ENCODE peak calls at places on chromosomes 1 and 21, in four cellular contexts. E is IMR-90, Z is H9, A is H1. P is an unnamed sample. For H3K79me1, the result is how much of the 10 kb centered on the place peaks cover.

GRCh38 chr1:169466259-169467230 is 19.2 kb downstream of the SLC19A2 start:
- DNase-seq in E (peak), Z (no peak), A (no peak), P (peak)

GRCh38 chr1:221856188-221857093 is 114.6 kb upstream of the DUSP10 start:
- DNase-seq in E (peak), Z (no peak), A (no peak), P (no peak)

GRCh38 chr1:169610110-169610509 is 19.8 kb downstream of the SELP start:
- DNase-seq in E (no peak), Z (no peak), A (no peak), P (peak)

GRCh38 chr1:201192478-201192804 is 1.8 kb downstream of the IGFN1 start:
- DNase-seq in E (no peak), Z (no peak), A (no peak), P (no peak)

GRCh38 chr1:61997123-61997522 is 197.5 kb upstream of the L1TD1 start:
- DNase-seq in E (no peak), Z (no peak), A (no peak), P (no peak)

GRCh38 chr1:39332291-39332690 is 127.8 kb downstream of the MACF1 start:
- DNase-seq in E (peak), Z (no peak), A (no peak), P (no peak)

GRCh38 chr1:173202430-173203145 is 4.5 kb downstream of the TNFSF4 start:
- DNase-seq in E (peak), Z (peak), A (no peak), P (peak)

GRCh38 chr1:162697140-162697895 is 65.1 kb downstream of the DDR2 start:
- DNase-seq in E (no peak), Z (no peak), A (no peak), P (no peak)

GRCh38 chr1:237539055-237539454 is 351.7 kb downstream of the ZP4 start:
- DNase-seq in E (no peak), Z (no peak), A (no peak), P (no peak)

GRCh38 chr1:52660807-52661206 is 27.8 kb downstream of the SHISAL2A start:
- DNase-seq in E (no peak), Z (no peak), A (no peak), P (no peak)

GRCh38 chr1:6745073-6745472 is 40.2 kb upstream of the CAMTA1 start:
- DNase-seq in E (no peak), Z (no peak), A (no peak), P (no peak)

GRCh38 chr1:40808444-40808843 is 24.9 kb downstream of the KCNQ4 start:
- DNase-seq in E (no peak), Z (no peak), A (no peak), P (no peak)

GRCh38 chr1:55534565-55535091 is 319.5 kb upstream of the USP24 start:
- DNase-seq in E (no peak), Z (no peak), A (no peak), P (no peak)

GRCh38 chr1:3350441-3351261 is 103.8 kb upstream of the ARHGEF16 start:
- DNase-seq in E (no peak), Z (no peak), A (no peak), P (no peak)

GRCh38 chr1:166470057-166470456 is 303.3 kb upstream of the FAM78B start:
- DNase-seq in E (no peak), Z (no peak), A (no peak), P (no peak)

GRCh38 chr21:42118121-42118795 is 47.1 kb downstream of the UMODL1 start:
- DNase-seq in E (no peak), Z (no peak), A (no peak), P (no peak)

GRCh38 chr1:39268112-39268581 is 63.7 kb downstream of the MACF1 start:
- DNase-seq in E (peak), Z (peak), A (no peak), P (peak)

GRCh38 chr1:16236091-16236494 is 890 bp downstream of the CPLANE2 start:
- DNase-seq in E (peak), Z (no peak), A (no peak), P (peak)

GRCh38 chr1:111707906-111708305 is 31.3 kb downstream of the INKA2 start:
- DNase-seq in E (peak), Z (no peak), A (no peak), P (no peak)

GRCh38 chr1:225318706-225319575 is 108.9 kb downstream of the LBR start:
- DNase-seq in E (peak), Z (peak), A (no peak), P (peak)

GRCh38 chr1:239457491-239458488 is 71.4 kb downstream of the CHRM3 start:
- DNase-seq in E (no peak), Z (no peak), A (no peak), P (no peak)

GRCh38 chr1:248847956-248848561 is 10.0 kb downstream of the ZNF672 start:
- DNase-seq in E (no peak), Z (no peak), A (no peak), P (no peak)

GRCh38 chr1:248849152-248849551 is 9.7 kb downstream of the ZNF692 start:
- DNase-seq in E (no peak), Z (no peak), A (no peak), P (no peak)

GRCh38 chr1:248849637-248850036 is 9.2 kb downstream of the ZNF692 start:
- DNase-seq in E (no peak), Z (no peak), A (no peak), P (no peak)

GRCh38 chr1:248848596-248848995 is 10.3 kb downstream of the ZNF692 start:
- DNase-seq in E (no peak), Z (no peak), A (no peak), P (no peak)

DNA sequence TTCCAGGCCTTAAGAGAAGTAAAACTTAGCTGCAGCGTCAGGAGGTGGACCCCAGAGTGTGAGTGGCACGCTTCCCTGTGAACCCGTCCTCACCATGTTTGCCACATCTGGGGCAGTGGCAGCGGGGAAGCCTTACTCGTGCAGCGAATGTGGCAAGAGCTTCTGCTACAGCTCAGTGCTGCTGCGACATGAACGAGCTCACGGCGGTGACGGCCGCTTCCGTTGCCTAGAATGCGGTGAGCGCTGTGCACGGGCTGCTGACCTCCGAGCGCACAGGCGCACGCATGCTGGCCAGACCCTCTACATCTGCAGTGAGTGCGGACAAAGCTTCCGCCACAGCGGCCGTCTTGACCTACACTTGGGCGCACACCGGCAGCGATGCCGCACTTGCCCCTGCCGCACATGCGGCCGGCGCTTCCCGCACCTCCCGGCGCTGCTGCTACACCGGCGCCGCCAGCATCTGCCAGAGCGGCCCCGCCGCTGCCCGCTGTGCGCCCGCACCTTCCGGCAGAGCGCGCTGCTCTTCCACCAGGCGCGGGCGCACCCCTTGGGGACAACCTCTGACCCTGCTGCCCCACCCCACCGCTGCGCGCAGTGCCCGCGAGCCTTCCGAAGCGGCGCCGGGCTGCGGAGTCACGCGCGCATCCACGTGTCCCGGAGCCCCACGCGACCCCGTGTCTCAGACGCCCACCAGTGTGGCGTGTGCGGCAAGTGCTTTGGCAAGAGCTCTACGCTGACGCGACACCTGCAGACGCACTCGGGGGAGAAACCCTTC is 9.3 kb downstream of the ZNF672 start:
- DNase-seq in E (no peak), Z (no peak), A (no peak), P (no peak)
- H3K79me1 ChIP-seq in E (under half), Z (under half), A (under half), P (under half)

GRCh38 chr1:161549652-161550051 is at the start of gene FCGR3A:
- DNase-seq in E (no peak), Z (no peak), A (no peak), P (no peak)
- H3K56ac ChIP-seq in E (no peak), Z (no peak), A (no peak), P (no peak)

DNA sequence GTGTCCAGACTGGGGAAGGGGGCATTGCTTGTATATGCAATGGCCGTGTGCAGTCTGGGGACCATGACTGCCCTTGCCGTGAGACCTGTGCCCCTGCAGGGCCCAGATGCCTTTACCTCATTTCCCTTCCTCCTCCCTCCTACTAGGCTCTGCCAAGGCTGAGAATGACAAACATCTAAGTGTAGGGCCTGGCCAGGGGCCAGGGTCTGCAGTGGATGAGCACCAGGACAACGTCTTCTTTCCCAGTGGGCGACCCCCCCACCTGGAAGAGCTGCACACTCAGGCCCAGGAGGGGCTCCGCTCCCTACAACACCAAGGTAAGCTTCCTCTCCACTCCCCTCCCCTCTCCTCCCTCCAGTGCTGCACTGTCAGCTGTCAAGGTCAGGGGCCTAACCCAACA is 49.5 kb downstream of the YARS1 start:
- DNase-seq in E (peak), Z (no peak), A (no peak), P (no peak)
- H3K79me1 ChIP-seq in E (under half), Z (under half), A (under half), P (under half)

DNA sequence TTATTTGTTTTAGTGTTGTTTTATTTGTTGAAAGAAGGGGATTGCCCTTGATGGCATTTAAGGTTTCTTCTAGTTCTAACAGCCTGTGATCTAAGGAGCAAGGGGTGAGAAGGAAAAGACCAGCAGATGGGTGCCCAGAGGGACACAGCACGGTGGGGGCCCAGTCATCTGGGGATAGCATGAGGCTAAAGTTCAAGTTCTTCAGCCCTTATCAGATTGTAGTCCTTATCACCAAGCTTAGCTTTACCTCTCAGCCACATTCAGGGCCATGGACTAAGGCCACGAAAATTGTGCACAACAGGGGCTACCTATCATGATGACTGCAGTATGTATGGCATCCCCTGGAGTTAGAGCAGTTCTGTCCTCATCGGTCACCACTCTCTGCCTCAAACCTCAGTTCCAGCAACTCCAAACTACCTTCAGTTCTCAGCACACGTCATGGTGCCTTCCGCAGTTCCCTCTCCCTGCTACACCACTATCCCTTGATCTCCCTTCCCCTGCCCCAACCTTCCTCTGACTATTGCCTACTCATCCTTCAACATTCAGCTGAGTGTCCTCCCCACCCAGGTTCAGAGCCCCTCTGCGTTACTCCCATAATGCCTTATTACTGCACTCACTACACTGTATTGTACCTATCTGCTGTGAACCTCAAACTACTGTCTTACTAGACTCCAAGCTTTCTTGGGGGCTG is 36.5 kb downstream of the ATF3 start:
- DNase-seq in E (no peak), Z (no peak), A (peak), P (no peak)
- H3K56ac ChIP-seq in E (no peak), Z (no peak), A (no peak), P (no peak)

DNA sequence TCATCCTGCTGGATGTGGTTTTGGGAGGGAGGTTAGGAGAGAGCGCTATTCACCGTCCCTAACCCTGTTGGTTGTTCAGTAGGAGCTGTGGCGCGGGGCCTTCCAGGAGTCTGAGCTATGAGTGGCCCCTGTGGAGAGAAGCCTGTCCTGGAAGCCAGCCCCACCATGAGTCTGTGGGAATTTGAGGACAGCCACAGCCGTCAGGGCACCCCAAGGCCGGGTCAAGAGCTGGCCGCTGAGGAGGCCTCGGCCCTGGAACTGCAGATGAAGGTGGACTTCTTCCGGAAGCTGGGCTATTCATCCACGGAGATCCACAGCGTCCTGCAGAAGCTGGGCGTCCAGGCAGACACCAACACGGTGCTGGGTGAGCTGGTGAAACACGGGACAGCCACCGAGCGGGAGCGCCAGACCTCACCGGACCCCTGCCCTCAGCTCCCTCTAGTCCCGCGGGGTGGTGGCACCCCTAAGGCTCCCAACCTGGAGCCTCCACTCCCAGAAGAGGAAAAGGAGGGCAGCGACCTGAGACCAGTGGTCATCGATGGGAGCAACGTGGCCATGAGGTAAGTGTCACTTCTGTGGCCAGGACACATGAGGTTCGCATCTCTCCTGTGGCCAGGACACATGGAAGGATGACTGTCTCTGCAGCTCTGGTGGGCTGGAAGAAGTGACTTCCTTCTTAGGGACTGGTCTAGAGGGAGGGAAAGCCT is 1.2 kb downstream of the ZC3H12A start:
- DNase-seq in E (no peak), Z (no peak), A (no peak), P (peak)
- H3K79me1 ChIP-seq in E (half or more), Z (under half), A (under half), P (under half)

DNA sequence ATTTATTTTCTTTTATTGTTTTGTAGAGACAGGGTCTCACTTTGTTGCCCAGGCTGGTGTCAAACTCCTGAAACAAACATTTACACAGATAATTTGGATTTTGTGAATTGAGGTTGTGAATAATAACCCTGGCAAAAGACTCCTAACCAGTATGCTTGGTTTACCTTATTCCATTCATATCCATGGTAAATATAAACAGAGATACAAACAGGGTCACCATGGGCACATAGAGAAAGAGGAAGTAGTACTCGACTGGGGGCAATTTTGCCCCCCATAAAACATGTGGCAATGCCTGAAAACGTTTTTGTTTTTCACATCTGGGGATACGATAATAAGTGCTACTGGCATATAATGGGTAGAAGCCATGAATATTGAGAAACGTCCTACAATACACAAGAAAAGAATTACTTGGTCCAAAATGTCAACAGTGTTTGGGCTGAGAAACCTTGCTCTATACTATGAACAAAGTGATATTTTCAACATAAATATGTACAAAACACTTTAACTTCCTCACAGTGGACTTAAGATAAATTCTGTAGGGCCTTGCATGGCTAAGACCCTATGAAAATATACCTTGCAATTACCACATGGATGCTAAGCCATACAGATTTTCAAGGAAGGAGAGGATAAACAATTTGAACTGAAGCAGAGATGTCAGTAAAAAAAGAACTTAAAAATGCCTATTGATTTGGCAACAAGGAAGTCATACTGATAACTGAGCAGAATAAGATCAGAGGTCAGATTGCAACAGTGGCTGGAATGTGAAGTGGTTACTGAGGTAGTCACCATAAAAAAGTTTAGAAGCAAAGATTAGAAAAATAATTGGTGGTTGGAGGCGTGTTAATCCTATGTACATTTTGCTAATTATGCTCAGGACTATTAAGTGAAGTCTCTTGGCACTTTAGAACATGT is 27.4 kb upstream of the ASPM start:
- DNase-seq in E (peak), Z (no peak), A (no peak), P (no peak)
- H3K56ac ChIP-seq in E (no peak), Z (no peak), A (no peak), P (no peak)

DNA sequence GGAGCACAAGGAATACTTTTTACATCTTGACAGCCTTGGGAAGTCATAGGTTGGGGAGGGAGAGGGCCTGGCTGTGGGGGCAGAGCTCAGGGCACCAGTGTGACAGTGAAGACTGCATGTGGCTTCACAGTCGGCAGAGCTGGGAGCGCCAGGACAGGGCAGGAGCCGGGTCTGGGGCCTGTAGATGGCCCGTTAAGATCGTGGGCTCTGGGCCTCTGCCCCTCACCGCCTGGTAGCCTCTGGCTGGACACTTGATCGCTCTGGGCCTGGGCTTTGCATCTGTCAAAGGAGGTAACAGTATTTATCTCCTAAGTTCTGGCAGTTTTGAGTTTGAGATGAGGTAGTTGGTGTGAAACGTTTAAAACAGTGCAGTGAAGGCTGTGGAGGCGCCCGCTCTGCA is 4.8 kb downstream of the SLX9 start:
- DNase-seq in E (no peak), Z (no peak), A (no peak), P (no peak)
- H3K79me1 ChIP-seq in E (half or more), Z (under half), A (under half), P (under half)

GRCh38 chr1:233575450-233575849 is 38.5 kb upstream of the KCNK1 start:
- DNase-seq in E (no peak), Z (no peak), A (no peak), P (no peak)
- H3K56ac ChIP-seq in E (no peak), Z (no peak), A (no peak), P (no peak)